ENCODE peak calls at places on chromosome 10, in four cellular contexts. Z is transverse colon, J is K562, R is ovary. O is an unnamed sample.

GRCh38 chr10:127354255-127354654 is 157.9 kb upstream of the INSYN2A start:
- DNase-seq in Z (no peak), J (no peak), R (no peak), O (no peak)

GRCh38 chr10:10396601-10397000 is 621.1 kb upstream of the CELF2 start:
- DNase-seq in Z (no peak), J (no peak), R (no peak), O (no peak)

GRCh38 chr10:131774618-131775443 is 126.0 kb upstream of the PPP2R2D start:
- DNase-seq in Z (no peak), J (no peak), R (no peak), O (no peak)

GRCh38 chr10:90007226-90007625 is 305.8 kb downstream of the KIF20B start:
- DNase-seq in Z (no peak), J (no peak), R (no peak), O (no peak)

GRCh38 chr10:121598261-121599249 is at the start of gene FGFR2:
- DNase-seq in Z (peak), J (peak), R (peak), O (peak)

GRCh38 chr10:112231602-112232001 is 48.0 kb upstream of the GPAM start:
- DNase-seq in Z (no peak), J (no peak), R (no peak), O (no peak)

GRCh38 chr10:125982256-125982948 is 86.0 kb downstream of the FANK1 start:
- DNase-seq in Z (peak), J (peak), R (no peak), O (peak)

GRCh38 chr10:84267503-84268126 is 22.8 kb downstream of the RGR start:
- DNase-seq in Z (peak), J (peak), R (no peak), O (no peak)

GRCh38 chr10:124053971-124054370 is 39.4 kb downstream of the CHST15 start:
- DNase-seq in Z (no peak), J (no peak), R (no peak), O (no peak)

GRCh38 chr10:63115732-63116383 is 17.3 kb upstream of the NRBF2 start:
- DNase-seq in Z (peak), J (peak), R (peak), O (peak)

GRCh38 chr10:128500642-128501041 is 374.4 kb upstream of the MKI67 start:
- DNase-seq in Z (no peak), J (no peak), R (no peak), O (no peak)

GRCh38 chr10:58241346-58241745 is 26.3 kb downstream of the IPMK start:
- DNase-seq in Z (no peak), J (no peak), R (no peak), O (no peak)

GRCh38 chr10:20846263-20846662 is 50.8 kb downstream of the NEBL start:
- DNase-seq in Z (no peak), J (no peak), R (no peak), O (no peak)

GRCh38 chr10:123117644-123118409 is 17.9 kb upstream of the HMX3 start:
- DNase-seq in Z (no peak), J (no peak), R (no peak), O (no peak)

GRCh38 chr10:132961-133898 is 2.0 kb upstream of the ZMYND11 start:
- DNase-seq in Z (no peak), J (no peak), R (no peak), O (no peak)

GRCh38 chr10:102400061-102400460 is 4.6 kb downstream of the NFKB2 start:
- DNase-seq in Z (no peak), J (no peak), R (no peak), O (no peak)

GRCh38 chr10:102596506-102596971 is 47.7 kb upstream of the TRIM8 start:
- DNase-seq in Z (peak), J (peak), R (peak), O (peak)

GRCh38 chr10:106078796-106079576 is 1085.5 kb downstream of the SORCS1 start:
- DNase-seq in Z (no peak), J (peak), R (no peak), O (no peak)

GRCh38 chr10:101558206-101558605 is 29.9 kb downstream of the POLL start:
- DNase-seq in Z (no peak), J (no peak), R (no peak), O (no peak)

GRCh38 chr10:22986771-22987542 is 59.1 kb downstream of the ARMC3 start:
- DNase-seq in Z (no peak), J (no peak), R (no peak), O (no peak)

GRCh38 chr10:114684822-114685209 is 26.7 kb upstream of the ABLIM1 start:
- DNase-seq in Z (no peak), J (no peak), R (no peak), O (no peak)

DNA sequence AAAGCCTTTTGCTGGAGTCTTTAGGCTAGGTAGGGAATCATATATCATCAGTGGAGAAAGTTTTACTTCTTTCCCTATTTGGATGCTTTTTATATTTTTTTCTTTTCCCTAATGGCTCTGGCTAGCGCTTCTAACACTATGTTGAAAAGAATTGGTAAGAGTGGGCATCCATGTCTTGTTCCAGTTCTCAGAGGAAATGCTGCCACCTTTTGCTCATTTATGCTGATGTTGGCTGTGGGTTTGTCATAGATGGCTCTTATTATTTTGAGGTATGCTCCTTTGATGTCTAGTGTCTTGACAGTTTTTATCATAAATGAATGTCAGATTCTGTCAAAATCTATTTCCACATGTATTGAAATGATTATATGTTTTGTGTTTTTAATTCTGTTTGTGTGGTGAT is 1544.1 kb downstream of the REEP3 start:
- DNase-seq in Z (no peak), J (no peak), R (no peak), O (no peak)
- TF ChIP-seq EP300 in Z (no peak), J (no peak), R (no peak), O (no peak)

GRCh38 chr10:104894711-104895110 is 253.6 kb downstream of the SORCS3 start:
- DNase-seq in Z (no peak), J (no peak), R (no peak), O (no peak)
- TF ChIP-seq CTCF in Z (no peak), J (no peak), R (no peak), O (no peak)

GRCh38 chr10:13718820-13719219 is 132.1 kb downstream of the PRPF18 start:
- DNase-seq in Z (no peak), J (no peak), R (no peak), O (no peak)

GRCh38 chr10:13717571-13717935 is 130.8 kb downstream of the PRPF18 start:
- DNase-seq in Z (no peak), J (no peak), R (no peak), O (no peak)

GRCh38 chr10:13717936-13718772 is 131.4 kb downstream of the PRPF18 start:
- DNase-seq in Z (peak), J (no peak), R (peak), O (peak)

GRCh38 chr10:13715091-13715490 is 128.3 kb downstream of the PRPF18 start:
- DNase-seq in Z (no peak), J (no peak), R (no peak), O (no peak)

DNA sequence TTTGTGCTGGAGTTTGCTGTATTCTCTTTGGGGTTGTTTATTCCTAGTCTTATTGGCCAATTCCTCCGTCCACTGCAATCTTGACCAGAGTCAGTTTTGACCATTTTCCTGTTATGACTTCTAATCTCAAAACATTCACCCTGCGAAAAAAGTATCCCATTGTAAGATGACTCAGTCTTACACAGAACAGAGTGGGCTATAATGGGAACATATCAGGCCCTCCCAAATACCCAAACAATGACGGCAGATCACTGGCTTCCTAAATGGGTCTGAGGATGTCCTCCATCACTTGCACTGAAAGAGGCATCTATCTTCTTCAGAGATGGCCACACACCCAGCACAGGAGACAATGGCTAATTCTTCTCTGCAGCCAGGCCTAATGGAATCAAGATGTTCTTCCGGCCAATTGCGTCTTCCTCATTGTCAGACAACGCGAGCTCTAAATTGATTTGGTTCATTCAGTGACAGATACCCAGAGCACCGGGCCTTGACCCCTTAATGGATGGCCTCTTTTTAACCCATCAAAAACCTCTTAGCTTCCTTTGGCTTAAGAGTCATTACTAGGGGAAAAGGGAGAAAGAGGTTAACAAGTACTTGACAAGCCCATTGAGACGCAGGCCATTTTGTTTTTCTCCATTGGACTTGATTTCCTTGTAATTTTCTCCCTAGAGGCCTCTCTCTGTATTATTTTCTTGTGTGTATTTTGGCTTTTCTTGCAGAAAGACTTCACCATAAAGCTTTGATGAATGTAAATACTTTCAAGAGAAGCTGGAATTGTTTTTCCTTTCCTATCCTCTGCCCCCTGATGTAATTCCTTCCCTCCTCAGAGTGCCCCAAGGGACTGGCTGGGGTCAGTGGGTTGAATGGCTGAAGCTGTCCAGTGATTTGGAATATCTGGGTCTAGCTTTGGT is 129.7 kb downstream of the PRPF18 start:
- DNase-seq in Z (no peak), J (no peak), R (no peak), O (peak)
- TF ChIP-seq EP300 in Z (no peak), J (no peak), R (no peak), O (peak)

GRCh38 chr10:71597821-71598498 is 121.6 kb downstream of the C10orf105 start:
- DNase-seq in Z (peak), J (peak), R (peak), O (peak)
- TF ChIP-seq CTCF in Z (no peak), J (no peak), R (no peak), O (no peak)